ENCODE peak calls at places on chromosomes 13 and 19, in seven cellular contexts. T is stomach, B is tibial nerve, Y is HCT116, A is body of pancreas, F is ovary, E is A549. U is an unnamed sample.

GRCh38 chr13:94327318-94327717 is 152.2 kb downstream of the DCT start:
- DNase-seq in Y (no peak), A (no peak), B (no peak), E (no peak), F (no peak), T (no peak), U (no peak)

GRCh38 chr19:2123682-2124387 is 27.1 kb downstream of the IZUMO4 start:
- DNase-seq in F (no peak), B (no peak), T (no peak), A (no peak), E (no peak), Y (no peak), U (no peak)

GRCh38 chr13:83563499-83563898 is 318.8 kb downstream of the SLITRK1 start:
- DNase-seq in Y (no peak), B (no peak), T (no peak), F (no peak), E (no peak), A (no peak), U (no peak)

GRCh38 chr19:53531457-53531856 is 6.5 kb upstream of the ZNF331 start:
- DNase-seq in E (no peak), A (no peak), B (no peak), Y (no peak), F (no peak), T (no peak), U (no peak)

GRCh38 chr13:106184778-106185177 is 350.7 kb downstream of the EFNB2 start:
- DNase-seq in E (no peak), B (no peak), A (no peak), F (no peak), Y (no peak), T (no peak), U (no peak)

GRCh38 chr19:44552324-44552723 is 22.8 kb upstream of the CEACAM20 start:
- DNase-seq in E (peak; percentile 72), F (no peak), A (no peak), T (no peak), Y (peak; percentile 63), B (no peak), U (no peak)

GRCh38 chr19:51158474-51159129 is 16.5 kb downstream of the SIGLEC7 start:
- DNase-seq in Y (peak; percentile 36), F (peak; percentile 44), E (peak; percentile 41), T (peak; percentile 55), A (peak; percentile 53), B (no peak), U (no peak)

GRCh38 chr19:46610851-46611770 is 10.0 kb downstream of the CALM3 start:
- DNase-seq in T (no peak), B (peak; percentile 11), E (no peak), F (no peak), A (no peak), Y (no peak), U (no peak)

GRCh38 chr19:51259348-51260245 is 8.7 kb downstream of the SIGLECL1 start:
- DNase-seq in F (no peak), A (peak; percentile 30), Y (peak; percentile 41), B (no peak), T (no peak), E (peak; percentile 43), U (no peak)

DNA sequence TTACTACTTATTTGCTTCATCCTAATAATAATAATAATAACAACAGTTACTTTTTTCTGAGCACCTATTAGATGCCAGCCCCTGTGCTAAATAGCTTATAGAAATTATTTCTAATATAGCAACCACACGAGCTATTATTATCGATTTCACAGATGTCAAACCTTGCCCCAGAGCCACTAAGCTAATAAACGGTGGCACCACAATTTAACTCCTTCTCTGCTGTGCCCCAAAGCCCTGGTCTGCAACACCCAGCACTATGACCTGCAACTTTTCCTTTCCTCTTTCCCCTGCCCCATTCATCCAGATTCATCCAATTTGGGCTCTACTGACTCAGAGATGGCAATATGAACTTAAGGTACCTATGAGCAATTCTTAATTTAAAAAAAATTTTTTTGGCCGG is 6.4 kb downstream of the RFX2 start:
- DNase-seq in A (no peak), T (no peak), Y (no peak), B (no peak), E (no peak), F (no peak), U (no peak)
- H3K4me1 ChIP-seq in A (peaks cover 21% of the 10 kb centered on the region), T (peaks cover 70% of the 10 kb centered on the region), Y (no peaks in the 10 kb centered on the region), B (peaks cover 5% of the 10 kb centered on the region), E (peaks cover 14% of the 10 kb centered on the region), F (peaks cover 10% of the 10 kb centered on the region), U (peaks cover 12% of the 10 kb centered on the region)

GRCh38 chr19:48006762-48007161 is 12.3 kb downstream of the ELSPBP1 start:
- DNase-seq in T (no peak), Y (peak; percentile 32), A (no peak), B (no peak), F (no peak), E (peak; percentile 51), U (no peak)
- TF ChIP-seq CTCF in T (no peak), Y (no peak), A (no peak), B (no peak), F (no peak), E (peak; percentile 19), U (no peak)

GRCh38 chr13:51223284-51224270 is 1.4 kb downstream of the FAM124A start:
- DNase-seq in E (no peak), T (no peak), F (no peak), A (no peak), B (no peak), Y (no peak), U (no peak)

GRCh38 chr13:51220706-51221105 is 1.5 kb upstream of the FAM124A start:
- DNase-seq in B (no peak), F (no peak), A (no peak), T (no peak), E (no peak), Y (no peak), U (no peak)

GRCh38 chr13:51221108-51221507 is 1.1 kb upstream of the FAM124A start:
- DNase-seq in E (no peak), B (no peak), Y (no peak), A (no peak), T (no peak), F (no peak), U (no peak)

GRCh38 chr13:51222510-51223283 is 499 bp downstream of the FAM124A start:
- DNase-seq in Y (no peak), A (no peak), T (no peak), F (no peak), E (peak; percentile 12), B (no peak), U (no peak)

GRCh38 chr13:51221674-51222509 is at the start of gene FAM124A:
- DNase-seq in Y (peak; percentile 4), E (peak; percentile 11), A (peak; percentile 38), F (peak; percentile 49), T (peak; percentile 57), B (no peak), U (peak; percentile 41)
- TF ChIP-seq POLR2A in Y (no peak), E (peak; percentile 15), A (no peak), F (no peak), T (no peak), B (peak; percentile 69), U (no peak)

DNA sequence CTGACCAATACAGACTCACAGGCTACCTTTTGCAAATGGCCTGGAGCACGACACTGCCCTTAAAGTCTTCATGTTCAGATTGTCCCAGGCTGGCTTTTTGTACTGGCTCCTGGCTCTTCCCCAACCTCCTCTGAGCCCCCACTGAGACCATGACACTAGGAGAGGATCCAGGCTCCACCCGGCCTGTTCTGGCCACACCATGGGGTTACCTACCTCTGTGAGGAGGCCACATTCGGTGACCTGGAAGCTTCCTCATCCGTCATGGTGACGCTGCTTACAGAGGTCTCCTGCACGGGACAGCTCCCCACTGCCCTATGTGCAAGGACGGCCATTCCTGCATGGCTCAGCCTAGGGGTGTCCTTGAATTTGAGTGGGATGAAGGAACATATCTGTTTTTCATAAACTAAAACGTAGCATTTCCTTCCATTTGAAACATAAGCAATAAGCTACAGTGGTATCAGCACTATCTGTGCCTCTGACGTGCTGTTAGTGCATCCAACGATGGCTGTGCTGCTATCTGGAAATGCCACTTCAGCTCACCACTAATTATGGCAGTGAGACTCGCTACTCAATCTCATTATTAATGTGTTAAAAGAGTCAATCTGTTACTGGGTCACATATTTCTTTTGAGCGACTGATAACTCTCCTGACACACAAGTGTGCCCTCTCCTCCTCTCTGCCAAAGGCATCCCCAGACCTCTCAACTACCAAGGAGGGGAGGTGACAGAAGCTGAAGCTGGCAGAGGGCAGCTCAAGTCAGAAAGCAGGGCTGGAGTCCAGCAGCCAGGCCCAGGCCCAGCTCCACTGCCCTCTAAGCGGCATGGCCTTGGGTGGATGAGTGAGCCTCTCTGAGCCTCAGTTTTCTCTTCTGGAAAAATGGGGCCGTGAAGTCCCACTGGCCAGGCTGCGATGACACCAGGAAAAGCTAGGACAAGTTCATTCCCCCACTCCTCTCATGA is 29.6 kb downstream of the ELL start:
- DNase-seq in Y (no peak), T (no peak), F (no peak), A (no peak), E (no peak), B (no peak), U (no peak)
- H3K4me1 ChIP-seq in Y (peaks cover 9% of the 10 kb centered on the region), T (peaks cover 89% of the 10 kb centered on the region), F (peaks cover 36% of the 10 kb centered on the region), A (peaks cover 79% of the 10 kb centered on the region), E (peaks cover 18% of the 10 kb centered on the region), B (peaks cover 58% of the 10 kb centered on the region), U (peaks cover 53% of the 10 kb centered on the region)

DNA sequence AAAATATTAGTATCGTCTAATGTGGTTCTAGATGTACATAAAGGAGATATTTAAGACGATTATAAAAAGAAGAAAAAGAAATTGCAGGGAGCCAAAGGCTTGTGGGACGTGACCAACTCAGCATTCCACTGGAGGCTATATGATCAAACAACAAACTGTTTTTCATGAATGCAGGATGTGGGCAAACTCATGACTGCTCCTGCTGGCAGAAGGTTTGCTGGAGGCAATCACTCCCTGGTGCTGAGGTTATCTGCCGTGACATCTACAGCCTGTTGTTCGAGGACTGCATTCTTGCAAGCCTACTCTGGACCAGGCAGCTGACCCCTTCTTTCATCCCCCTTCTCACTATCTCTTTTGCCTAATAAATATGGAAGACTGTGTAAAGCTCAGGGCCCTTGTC is 518.1 kb downstream of the UQCRFS1 start:
- DNase-seq in B (no peak), Y (no peak), E (no peak), A (no peak), T (no peak), F (no peak), U (no peak)
- TF ChIP-seq CTCF in B (no peak), Y (no peak), E (no peak), A (no peak), T (no peak), F (no peak), U (no peak)

DNA sequence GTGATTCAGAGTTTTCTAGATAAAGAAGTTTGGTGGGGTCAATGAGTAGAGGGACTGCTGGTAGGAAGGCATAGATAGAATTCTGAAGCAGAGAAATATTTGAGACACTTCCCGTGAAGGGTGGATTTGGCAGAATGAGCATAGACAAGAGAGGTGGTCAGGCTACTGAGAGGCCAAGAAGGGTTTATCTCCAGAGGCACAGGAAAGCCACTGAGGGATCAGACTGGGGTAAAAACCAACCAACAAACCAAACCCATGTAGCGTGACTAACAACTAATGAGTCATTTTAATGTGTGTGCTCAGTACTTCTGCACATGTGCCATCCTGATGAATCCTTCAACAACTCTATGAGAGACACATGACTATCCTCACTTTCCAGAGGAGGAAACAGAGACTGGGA is 60.0 kb upstream of the SERP2 start:
- DNase-seq in Y (peak; percentile 93), T (no peak), A (no peak), F (no peak), E (peak; percentile 49), B (no peak), U (no peak)
- TF ChIP-seq POLR2A in Y (peak; percentile 24), T (no peak), A (no peak), F (no peak), E (no peak), B (no peak), U (no peak)